ENCODE peak calls at places on chromosomes 16 and 17, in six cellular contexts. A is cardiac septum; F is stimulated activated CD8-positive, alpha-beta memory T cell treated with anti-CD3 and anti-CD28 coated beads, Interleukin-7, amount 100 ng/mL, for 1 hour; R is adrenal gland; I is NCI-H2081; K is psoas muscle. Y is an unnamed sample.

GRCh38 chr16:78786635-78787034 is 687.2 kb downstream of the WWOX start:
- DNase-seq in I (no peak), A (no peak), K (no peak), F (no peak), R (no peak), Y (no peak)

GRCh38 chr17:32483451-32484019 is 3.3 kb upstream of the CDK5R1 start:
- DNase-seq in F (no peak), R (peak; percentile 87), K (peak; percentile 77), A (no peak), I (peak; percentile 44), Y (peak; percentile 89)

GRCh38 chr16:47631131-47631530 is 170.0 kb downstream of the PHKB start:
- DNase-seq in I (no peak), K (no peak), R (no peak), A (no peak), F (no peak), Y (no peak)

GRCh38 chr17:2400877-2401425 is at the start of gene MNT:
- DNase-seq in A (peak; percentile 96), I (peak; percentile 89), K (peak; percentile 96), F (peak; percentile 88), R (peak; percentile 96), Y (peak; percentile 99)

GRCh38 chr17:11719203-11719602 is 120.9 kb downstream of the DNAH9 start:
- DNase-seq in A (no peak), K (no peak), R (no peak), I (no peak), F (no peak), Y (no peak)

GRCh38 chr17:39391448-39391847 is 10.0 kb downstream of the FBXL20 start:
- DNase-seq in R (no peak), I (no peak), F (no peak), K (no peak), A (no peak), Y (no peak)

GRCh38 chr17:82022310-82022980 is at the start of gene CENPX:
- DNase-seq in F (no peak), I (no peak), K (no peak), A (no peak), R (no peak), Y (no peak)

GRCh38 chr16:23148513-23149266 is 562 bp downstream of the USP31 start:
- DNase-seq in K (peak; percentile 84), A (peak; percentile 83), I (peak; percentile 19), F (no peak), R (peak; percentile 79), Y (peak; percentile 93)

GRCh38 chr17:16215965-16216316 is 607 bp upstream of the NCOR1 start:
- DNase-seq in F (no peak), R (no peak), K (no peak), A (peak; percentile 76), I (no peak), Y (peak; percentile 90)

GRCh38 chr17:81959362-81960129 is 1.4 kb downstream of the NOTUM start:
- DNase-seq in R (peak; percentile 76), I (peak; percentile 52), A (peak; percentile 89), K (peak; percentile 75), F (peak; percentile 67), Y (no peak)

GRCh38 chr17:48545022-48545376 is at the start of gene HOXB2:
- DNase-seq in K (no peak), R (peak; percentile 58), I (peak; percentile 77), A (peak; percentile 75), F (no peak), Y (no peak)

GRCh38 chr17:48215583-48216139 is 108.1 kb downstream of the SNX11 start:
- DNase-seq in F (no peak), I (peak; percentile 76), K (no peak), A (no peak), R (peak; percentile 17), Y (no peak)

GRCh38 chr17:21689604-21690003 is 2.7 kb upstream of the KCNJ18 start:
- DNase-seq in A (no peak), K (peak; percentile 68), R (peak; percentile 53), F (no peak), I (no peak), Y (no peak)

GRCh38 chr17:64159051-64159590 is 29.2 kb upstream of the ERN1 start:
- DNase-seq in A (no peak), F (no peak), R (no peak), K (peak; percentile 50), I (no peak), Y (no peak)

GRCh38 chr17:72539981-72540897 is 419.4 kb downstream of the SOX9 start:
- DNase-seq in A (peak; percentile 84), K (peak; percentile 66), I (peak; percentile 68), F (no peak), R (peak; percentile 56), Y (peak; percentile 92)

GRCh38 chr16:2333772-2334379 is 6.7 kb downstream of the ABCA3 start:
- DNase-seq in A (no peak), K (no peak), R (peak; percentile 75), I (no peak), F (no peak), Y (peak; percentile 39)

GRCh38 chr17:46193246-46193625 is at the start of gene KANSL1:
- DNase-seq in K (peak; percentile 91), A (peak; percentile 94), F (peak; percentile 58), I (peak; percentile 93), R (peak; percentile 86), Y (peak; percentile 97)

GRCh38 chr17:72514888-72515287 is 394.1 kb downstream of the SOX9 start:
- DNase-seq in R (peak; percentile 12), F (no peak), A (no peak), I (no peak), K (no peak), Y (no peak)

GRCh38 chr17:273994-274832 is 78.4 kb downstream of the RPH3AL start:
- DNase-seq in I (no peak), R (no peak), F (no peak), A (peak; percentile 71), K (no peak), Y (peak; percentile 79)

GRCh38 chr16:67672739-67673662 is 6.4 kb downstream of the C16orf86 start:
- DNase-seq in R (peak; percentile 87), A (no peak), F (no peak), K (peak; percentile 72), I (peak; percentile 17), Y (no peak)

GRCh38 chr16:78665373-78665772 is 565.9 kb downstream of the WWOX start:
- DNase-seq in F (no peak), R (no peak), I (no peak), A (no peak), K (no peak), Y (no peak)

GRCh38 chr16:78289844-78290277 is 190.4 kb downstream of the WWOX start:
- DNase-seq in I (no peak), F (no peak), A (no peak), R (no peak), K (no peak), Y (no peak)

GRCh38 chr17:14745122-14745521 is 444.2 kb downstream of the HS3ST3B1 start:
- DNase-seq in K (no peak), F (no peak), A (no peak), R (no peak), I (no peak), Y (no peak)

GRCh38 chr17:41184480-41184961 is at the start of gene KRTAP4-1:
- DNase-seq in F (no peak), R (no peak), K (no peak), I (no peak), A (no peak), Y (no peak)

GRCh38 chr16:30380801-30381208 is 1.6 kb downstream of the SEPTIN1 start:
- DNase-seq in I (no peak), R (no peak), A (no peak), F (no peak), K (no peak), Y (no peak)

GRCh38 chr16:23026777-23027362 is 122.4 kb downstream of the USP31 start:
- DNase-seq in R (no peak), I (no peak), F (no peak), A (no peak), K (no peak), Y (no peak)

GRCh38 chr16:67504190-67505021 is 21.1 kb upstream of the AGRP start:
- DNase-seq in I (no peak), F (no peak), A (no peak), K (peak; percentile 41), R (peak; percentile 39), Y (no peak)

GRCh38 chr16:69330286-69331109 is at the start of gene PDF:
- DNase-seq in F (peak; percentile 75), A (peak; percentile 98), I (peak; percentile 86), K (peak; percentile 94), R (peak; percentile 95), Y (peak; percentile 96)

GRCh38 chr17:65533855-65534457 is 27.5 kb downstream of the AXIN2 start:
- DNase-seq in A (peak; percentile 47), F (no peak), R (no peak), K (no peak), I (no peak), Y (no peak)

GRCh38 chr17:82924214-82924613 is 84.4 kb upstream of the ZNF750 start:
- DNase-seq in F (no peak), K (peak; percentile 1), A (no peak), R (no peak), I (no peak), Y (no peak)

GRCh38 chr16:30096862-30097563 is 1.0 kb upstream of the YPEL3 start:
- DNase-seq in I (no peak), F (no peak), R (no peak), A (no peak), K (no peak), Y (no peak)

GRCh38 chr16:228151-228855 is 946 bp downstream of the LUC7L start:
- DNase-seq in R (peak; percentile 25), F (no peak), A (no peak), I (no peak), K (no peak), Y (no peak)

GRCh38 chr16:56357291-56357764 is 68.0 kb downstream of the AMFR start:
- DNase-seq in R (peak; percentile 14), F (no peak), K (no peak), I (no peak), A (no peak), Y (peak; percentile 64)

GRCh38 chr16:27928542-27928941 is 135.0 kb downstream of the GSG1L start:
- DNase-seq in F (no peak), R (no peak), K (no peak), I (no peak), A (peak; percentile 51), Y (no peak)

GRCh38 chr16:14409563-14409962 is 220.5 kb downstream of the PARN start:
- DNase-seq in A (no peak), R (peak; percentile 53), F (no peak), K (peak; percentile 55), I (no peak), Y (no peak)